ENCODE peak calls at places on chromosomes 5 and 9, in five cellular contexts. W is PC-3, Z is SW480, P is lung, S is EH. U is an unnamed sample.

GRCh38 chr5:156330141-156330870 is 3.3 kb downstream of the SGCD start:
- DNase-seq in W (no peak), Z (no peak), P (no peak), S (peak; percentile 55), U (no peak)

GRCh38 chr9:136119259-136120118 is 814 bp upstream of the TMEM250 start:
- DNase-seq in W (peak; percentile 13), Z (peak; percentile 68), P (no peak), S (peak; percentile 69), U (no peak)

GRCh38 chr5:65925601-65926275 is 637 bp upstream of the ERBIN start:
- DNase-seq in W (peak; percentile 73), Z (peak; percentile 85), P (peak; percentile 80), S (peak; percentile 92), U (peak; percentile 88)

GRCh38 chr9:100352201-100352726 is 478 bp downstream of the TEX10 start:
- DNase-seq in W (peak; percentile 11), Z (peak; percentile 12), P (peak; percentile 35), S (peak; percentile 46), U (peak; percentile 70)

GRCh38 chr9:85522459-85523092 is 219.2 kb downstream of the AGTPBP1 start:
- DNase-seq in W (no peak), Z (no peak), P (no peak), S (peak; percentile 54), U (peak; percentile 20)

GRCh38 chr9:135450956-135451355 is 28.6 kb upstream of the PPP1R26 start:
- DNase-seq in W (no peak), Z (no peak), P (no peak), S (no peak), U (no peak)

GRCh38 chr5:68287976-68288755 is 72.6 kb downstream of the PIK3R1 start:
- DNase-seq in W (peak; percentile 28), Z (peak; percentile 72), P (peak; percentile 44), S (peak; percentile 78), U (peak; percentile 48)

GRCh38 chr9:90340421-90340820 is 302.2 kb downstream of the DIRAS2 start:
- DNase-seq in W (no peak), Z (no peak), P (no peak), S (peak; percentile 58), U (peak; percentile 39)

GRCh38 chr5:127070243-127070642 is 3.1 kb downstream of the C5orf63 start:
- DNase-seq in W (no peak), Z (no peak), P (no peak), S (no peak), U (no peak)

GRCh38 chr5:159616967-159617366 is 286.7 kb upstream of the IL12B start:
- DNase-seq in W (peak; percentile 51), Z (no peak), P (no peak), S (peak; percentile 51), U (peak; percentile 76)

GRCh38 chr5:430214-430925 is 12.6 kb upstream of the EXOC3 start:
- DNase-seq in W (no peak), Z (no peak), P (no peak), S (no peak), U (no peak)

GRCh38 chr5:180380856-180381255 is 27.7 kb upstream of the GFPT2 start:
- DNase-seq in W (no peak), Z (no peak), P (no peak), S (no peak), U (no peak)

GRCh38 chr5:149363936-149364335 is 6.1 kb downstream of the PCYOX1L start:
- DNase-seq in W (no peak), Z (no peak), P (no peak), S (no peak), U (no peak)

GRCh38 chr9:35059438-35059837 is 13.0 kb downstream of the VCP start:
- DNase-seq in W (no peak), Z (no peak), P (no peak), S (no peak), U (no peak)

GRCh38 chr5:73299017-73299630 is 126.1 kb downstream of the TMEM174 start:
- DNase-seq in W (peak; percentile 52), Z (no peak), P (no peak), S (peak; percentile 55), U (peak; percentile 77)

GRCh38 chr5:139543423-139543991 is 17.6 kb upstream of the UBE2D2 start:
- DNase-seq in W (no peak), Z (no peak), P (peak; percentile 50), S (peak; percentile 53), U (no peak)

GRCh38 chr5:26889810-26890209 is 148.6 kb downstream of the CDH9 start:
- DNase-seq in W (no peak), Z (no peak), P (no peak), S (no peak), U (no peak)

GRCh38 chr9:4301971-4302427 is 2.1 kb upstream of the GLIS3 start:
- DNase-seq in W (peak; percentile 87), Z (no peak), P (peak; percentile 42), S (peak; percentile 94), U (peak; percentile 53)

GRCh38 chr5:176739461-176740051 is 70.8 kb upstream of the UNC5A start:
- DNase-seq in W (no peak), Z (no peak), P (no peak), S (no peak), U (no peak)

U was measured in RWPE1.